ENCODE peak calls at places on chromosomes 6 and 20, in seven cellular contexts. V is OCI-LY7, F is lower lobe of right lung, Y is uterus, G is adrenal gland, Z is spleen, D is suprapubic skin. B is an unnamed sample.
A peak's percentile ranks its signal among the peaks of the same experiment; 100 is the strongest.

GRCh38 chr6:96899599-96899998 is 1.9 kb upstream of the NDUFAF4 start:
- DNase-seq in V (no peak), F (no peak), Y (peak; percentile 17), G (no peak), Z (no peak), D (no peak), B (no peak)

GRCh38 chr6:51495806-51496380 is 591.5 kb downstream of the PKHD1 start:
- DNase-seq in V (no peak), F (no peak), Y (no peak), G (no peak), Z (no peak), D (no peak), B (no peak)

GRCh38 chr6:159934181-159934580 is 34.7 kb upstream of the IGF2R start:
- DNase-seq in V (no peak), F (no peak), Y (no peak), G (no peak), Z (no peak), D (no peak), B (no peak)

GRCh38 chr6:89449182-89449581 is 16.2 kb downstream of the ANKRD6 start:
- DNase-seq in V (no peak), F (no peak), Y (no peak), G (no peak), Z (no peak), D (no peak), B (no peak)

GRCh38 chr20:48157970-48158369 is 372.7 kb upstream of the SULF2 start:
- DNase-seq in V (no peak), F (no peak), Y (peak; percentile 72), G (no peak), Z (no peak), D (no peak), B (peak; percentile 14)

GRCh38 chr6:131161987-131162386 is 26.7 kb downstream of the AKAP7 start:
- DNase-seq in V (no peak), F (no peak), Y (no peak), G (no peak), Z (no peak), D (no peak), B (no peak)

GRCh38 chr6:2989332-2990178 is 10.1 kb upstream of the NQO2 start:
- DNase-seq in V (peak; percentile 93), F (peak; percentile 86), Y (peak; percentile 81), G (peak; percentile 90), Z (peak; percentile 89), D (peak; percentile 91), B (peak; percentile 93)

GRCh38 chr6:52603000-52603795 is 26.3 kb upstream of the TRAM2 start:
- DNase-seq in V (peak; percentile 42), F (no peak), Y (no peak), G (no peak), Z (no peak), D (no peak), B (no peak)

GRCh38 chr20:16415079-16415478 is 158.2 kb downstream of the KIF16B start:
- DNase-seq in V (no peak), F (no peak), Y (no peak), G (no peak), Z (no peak), D (no peak), B (no peak)

GRCh38 chr6:21005816-21006553 is 471.7 kb downstream of the CDKAL1 start:
- DNase-seq in V (no peak), F (no peak), Y (no peak), G (no peak), Z (no peak), D (no peak), B (no peak)

GRCh38 chr20:50689864-50690263 is 1.5 kb downstream of the RIPOR3 start:
- DNase-seq in V (no peak), F (no peak), Y (no peak), G (peak; percentile 49), Z (no peak), D (no peak), B (peak; percentile 64)

GRCh38 chr6:24919404-24919892 is 16.3 kb downstream of the RIPOR2 start:
- DNase-seq in V (peak; percentile 96), F (no peak), Y (no peak), G (no peak), Z (no peak), D (no peak), B (no peak)

GRCh38 chr6:167717867-167718266 is 108.8 kb upstream of the AFDN start:
- DNase-seq in V (no peak), F (no peak), Y (no peak), G (no peak), Z (no peak), D (no peak), B (no peak)

GRCh38 chr6:145836170-145836569 is 21.6 kb upstream of the FBXO30 start:
- DNase-seq in V (no peak), F (no peak), Y (no peak), G (no peak), Z (no peak), D (no peak), B (no peak)

GRCh38 chr6:118708055-118708454 is 56.7 kb upstream of the CEP85L start:
- DNase-seq in V (peak; percentile 21), F (no peak), Y (no peak), G (no peak), Z (no peak), D (no peak), B (no peak)

GRCh38 chr20:25299801-25300200 is 51.9 kb downstream of the PYGB start:
- DNase-seq in V (no peak), F (no peak), Y (no peak), G (no peak), Z (no peak), D (no peak), B (no peak)

GRCh38 chr20:61881416-61881815 is 184.3 kb downstream of the TAF4 start:
- DNase-seq in V (no peak), F (no peak), Y (no peak), G (no peak), Z (no peak), D (no peak), B (no peak)

GRCh38 chr20:61879303-61879620 is 186.4 kb downstream of the TAF4 start:
- DNase-seq in V (no peak), F (no peak), Y (no peak), G (no peak), Z (no peak), D (no peak), B (no peak)

GRCh38 chr20:61879694-61880093 is 186.0 kb downstream of the TAF4 start:
- DNase-seq in V (no peak), F (no peak), Y (no peak), G (no peak), Z (no peak), D (no peak), B (no peak)

GRCh38 chr20:61881861-61882260 is 183.8 kb downstream of the TAF4 start:
- DNase-seq in V (no peak), F (no peak), Y (no peak), G (no peak), Z (no peak), D (no peak), B (no peak)

GRCh38 chr20:61880706-61881105 is 185.0 kb downstream of the TAF4 start:
- DNase-seq in V (no peak), F (no peak), Y (no peak), G (no peak), Z (peak; percentile 62), D (no peak), B (no peak)
- H3K4me1 ChIP-seq in V (no peaks in the 10 kb centered on the region), F (no peaks in the 10 kb centered on the region), Y (no peaks in the 10 kb centered on the region), G (no peaks in the 10 kb centered on the region), Z (no peaks in the 10 kb centered on the region), D (no peaks in the 10 kb centered on the region), B (no peaks in the 10 kb centered on the region)

DNA sequence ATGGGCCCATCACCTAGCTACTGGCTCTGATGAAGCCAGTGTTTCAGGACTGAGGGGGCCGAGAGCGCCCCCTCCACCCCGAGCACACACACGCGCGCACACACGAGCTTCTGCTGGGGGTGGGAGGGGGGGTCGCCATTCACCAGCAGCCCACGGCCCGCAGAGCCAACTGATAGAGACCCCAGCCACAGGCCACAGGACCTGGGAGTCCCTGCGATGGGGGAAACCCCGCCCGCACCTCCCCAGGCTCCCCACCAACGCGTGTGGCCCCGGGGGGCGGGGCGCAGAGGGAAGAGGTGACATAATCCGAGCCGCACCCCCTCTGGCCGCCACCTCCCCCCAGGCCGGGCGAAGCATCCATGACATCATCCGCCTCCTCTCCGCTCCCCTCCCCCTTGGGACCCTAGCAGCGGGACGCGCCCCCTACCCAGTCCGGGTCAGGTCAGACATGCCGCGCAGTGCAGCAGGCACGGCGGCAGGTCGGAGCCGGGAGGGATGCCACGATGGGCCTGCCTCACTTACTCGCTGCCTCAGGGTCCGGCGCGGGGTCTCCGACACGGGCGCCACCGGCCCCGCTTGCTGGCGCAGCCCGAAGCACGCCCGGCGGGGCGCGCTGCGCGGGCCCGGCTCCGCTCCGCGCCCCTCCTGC is at the start of gene LZTS3:
- DNase-seq in V (peak; percentile 72), F (peak; percentile 80), Y (peak; percentile 81), G (peak; percentile 50), Z (peak; percentile 90), D (peak; percentile 90), B (peak; percentile 79)
- TF ChIP-seq CTCF in V (peak; percentile 32), F (no peak), Y (peak; percentile 4), G (no peak), Z (no peak), D (no peak), B (no peak)

GRCh38 chr6:36360241-36361054 is 23.8 kb upstream of the BNIP5 start:
- DNase-seq in V (peak; percentile 82), F (peak; percentile 85), Y (peak; percentile 74), G (peak; percentile 73), Z (peak; percentile 91), D (peak; percentile 85), B (peak; percentile 81)
- H3K4me3 ChIP-seq in V (no peak overlapping the region), F (no peak overlapping the region), Y (no peak overlapping the region), G (no peak overlapping the region), Z (no peak overlapping the region), D (no peak overlapping the region), B (no peak overlapping the region)

GRCh38 chr6:81788748-81789147 is 36.3 kb upstream of the TENT5A start:
- DNase-seq in V (no peak), F (no peak), Y (no peak), G (peak; percentile 34), Z (no peak), D (no peak), B (no peak)
- H3K4me1 ChIP-seq in V (no peaks in the 10 kb centered on the region), F (peaks cover 17% of the 10 kb centered on the region), Y (no peaks in the 10 kb centered on the region), G (peaks cover 26% of the 10 kb centered on the region), Z (peaks cover 14% of the 10 kb centered on the region), D (peaks cover 18% of the 10 kb centered on the region), B (peaks cover 12% of the 10 kb centered on the region)

GRCh38 chr6:109791301-109791700 is 100.2 kb downstream of the FIG4 start:
- DNase-seq in V (no peak), F (no peak), Y (no peak), G (no peak), Z (no peak), D (no peak), B (no peak)
- TF ChIP-seq CTCF in V (no peak), F (no peak), Y (no peak), G (no peak), Z (no peak), D (no peak), B (no peak)

GRCh38 chr6:31403283-31403989 is at the start of gene MICA:
- DNase-seq in V (peak; percentile 73), F (peak; percentile 95), Y (peak; percentile 90), G (peak; percentile 91), Z (peak; percentile 94), D (peak; percentile 94), B (peak; percentile 91)
- H3K4me3 ChIP-seq in V (peak within 1 kb of the TSS; percentile 79), F (peak within 1 kb of the TSS; percentile 82), Y (peak within 1 kb of the TSS; percentile 74), G (no peak within 1 kb of the TSS), Z (peak within 1 kb of the TSS; percentile 65), D (peak within 1 kb of the TSS; percentile 64), B (peak within 1 kb of the TSS; percentile 28)